ENCODE peak calls at places on chromosomes 12 and 14, in five cellular contexts. T, P, Z, Q and D are unnamed samples.
A peak's percentile ranks its signal among the peaks of the same experiment; 100 is the strongest.

GRCh38 chr14:22488522-22489246 is 100.3 kb downstream of the DAD1 start:
- DNase-seq in T (no peak), P (no peak), Z (no peak), Q (no peak), D (no peak)

GRCh38 chr12:15700595-15700994 is 88.6 kb downstream of the EPS8 start:
- DNase-seq in T (no peak), P (no peak), Z (no peak), Q (no peak), D (no peak)

GRCh38 chr14:90551733-90552464 is 155.1 kb downstream of the CALM1 start:
- DNase-seq in T (peak; percentile 40), P (no peak), Z (no peak), Q (no peak), D (no peak)

GRCh38 chr12:114679452-114679875 is 4.5 kb downstream of the TBX3 start:
- DNase-seq in T (no peak), P (no peak), Z (no peak), Q (no peak), D (no peak)

GRCh38 chr12:83805873-83806272 is 1106.7 kb downstream of the SLC6A15 start:
- DNase-seq in T (no peak), P (no peak), Z (no peak), Q (no peak), D (no peak)

GRCh38 chr12:52436000-52436827 is 2.0 kb upstream of the KRT75 start:
- DNase-seq in T (no peak), P (no peak), Z (no peak), Q (no peak), D (no peak)

GRCh38 chr12:101277443-101277842 is 2.5 kb upstream of the UTP20 start:
- DNase-seq in T (no peak), P (no peak), Z (no peak), Q (no peak), D (no peak)

GRCh38 chr14:92373336-92373735 is 50.4 kb downstream of the SLC24A4 start:
- DNase-seq in T (no peak), P (no peak), Z (no peak), Q (no peak), D (no peak)

GRCh38 chr14:71574976-71575375 is 357.3 kb upstream of the RGS6 start:
- DNase-seq in T (no peak), P (no peak), Z (no peak), Q (no peak), D (no peak)

GRCh38 chr12:13992585-13992984 is 11.2 kb upstream of the GRIN2B start:
- DNase-seq in T (no peak), P (peak; percentile 75), Z (no peak), Q (no peak), D (no peak)

GRCh38 chr12:116520801-116521471 is 38.2 kb upstream of the MAP1LC3B2 start:
- DNase-seq in T (no peak), P (no peak), Z (no peak), Q (no peak), D (no peak)

GRCh38 chr12:110742718-110743570 is at the start of gene PPP1CC:
- DNase-seq in T (peak; percentile 95), P (peak; percentile 88), Z (peak; percentile 98), Q (peak; percentile 98), D (peak; percentile 95)

GRCh38 chr12:55707841-55708694 is at the start of gene ITGA7:
- DNase-seq in T (peak; percentile 74), P (no peak), Z (peak; percentile 84), Q (peak; percentile 95), D (peak; percentile 78)

GRCh38 chr12:121099779-121100178 is 32.9 kb upstream of the P2RX7 start:
- DNase-seq in T (no peak), P (no peak), Z (no peak), Q (no peak), D (no peak)

GRCh38 chr12:15234508-15234907 is 13.3 kb upstream of the RERG start:
- DNase-seq in T (no peak), P (no peak), Z (no peak), Q (no peak), D (no peak)

GRCh38 chr12:14400599-14400998 is 35.1 kb downstream of the ATF7IP start:
- DNase-seq in T (no peak), P (no peak), Z (no peak), Q (no peak), D (no peak)

GRCh38 chr12:3065300-3065699 is 11.9 kb upstream of the TSPAN9 start:
- DNase-seq in T (no peak), P (no peak), Z (no peak), Q (no peak), D (no peak)
- H3K27ac ChIP-seq in T (no peak overlapping the region), P (no peak overlapping the region), Z (no peak overlapping the region), Q (no peak overlapping the region), D (no peak overlapping the region)

GRCh38 chr14:49971156-49972141 is 78.6 kb downstream of the ARF6 start:
- DNase-seq in T (no peak), P (no peak), Z (peak; percentile 84), Q (no peak), D (no peak)
- H3K4me3 ChIP-seq in T (no peak overlapping the region), P (no peak overlapping the region), Z (no peak overlapping the region), Q (peak overlapping the region; percentile 9), D (no peak overlapping the region)

GRCh38 chr12:12889701-12890100 is 1.7 kb upstream of the GPRC5A start:
- DNase-seq in T (no peak), P (no peak), Z (no peak), Q (no peak), D (no peak)

GRCh38 chr12:12892670-12893290 is 1.4 kb downstream of the GPRC5A start:
- DNase-seq in T (no peak), P (no peak), Z (no peak), Q (no peak), D (no peak)

GRCh38 chr12:12890492-12890814 is 909 bp upstream of the GPRC5A start:
- DNase-seq in T (peak; percentile 54), P (no peak), Z (no peak), Q (no peak), D (no peak)

GRCh38 chr12:12891646-12892355 is 439 bp downstream of the GPRC5A start:
- DNase-seq in T (no peak), P (no peak), Z (no peak), Q (no peak), D (no peak)

DNA sequence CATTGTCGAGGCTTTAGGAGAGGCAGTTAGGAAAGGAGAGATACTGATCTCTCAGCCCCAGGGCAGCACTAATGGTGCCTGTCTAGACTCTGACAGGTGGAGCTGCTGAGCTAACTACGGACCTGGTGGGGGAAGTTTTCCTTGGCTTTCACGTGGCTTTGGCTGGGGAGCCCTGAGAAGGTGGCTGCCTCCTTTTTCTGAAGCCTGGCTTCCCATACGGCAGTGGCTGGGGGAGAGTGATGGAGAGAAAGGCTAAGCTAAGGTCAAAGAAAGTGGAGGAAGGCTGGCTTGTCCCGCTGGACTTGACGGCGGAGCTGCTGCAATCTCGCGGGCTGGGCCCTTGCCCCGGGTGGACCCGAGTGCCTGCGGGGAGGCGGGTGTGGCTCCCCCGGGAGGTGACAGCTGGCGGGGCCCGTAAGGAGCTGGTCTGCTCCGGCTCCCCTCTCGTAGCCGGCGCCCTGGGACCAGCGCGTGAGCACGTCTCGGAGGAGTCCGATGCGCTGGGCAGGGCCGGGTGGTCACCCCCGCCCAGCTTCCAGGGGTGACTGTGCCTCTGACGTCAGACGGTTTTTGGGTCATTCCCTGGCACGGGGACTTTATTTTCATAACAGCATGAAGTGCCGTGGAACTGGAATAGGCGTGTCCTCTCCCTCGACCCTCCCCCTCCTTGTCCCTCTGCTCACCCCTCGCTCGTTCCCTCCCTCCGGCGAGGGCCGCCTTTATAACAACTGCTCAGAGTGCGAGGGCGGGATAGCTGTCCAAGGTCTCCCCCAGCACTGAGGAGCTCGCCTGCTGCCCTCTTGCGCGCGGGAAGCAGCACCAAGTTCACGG is at the start of gene GPRC5A:
- DNase-seq in T (peak; percentile 87), P (peak; percentile 30), Z (peak; percentile 92), Q (peak; percentile 93), D (peak; percentile 51)
- TF ChIP-seq POLR2A in T (peak; percentile 83), P (no peak), Z (peak; percentile 95), Q (peak; percentile 96), D (no peak)

DNA sequence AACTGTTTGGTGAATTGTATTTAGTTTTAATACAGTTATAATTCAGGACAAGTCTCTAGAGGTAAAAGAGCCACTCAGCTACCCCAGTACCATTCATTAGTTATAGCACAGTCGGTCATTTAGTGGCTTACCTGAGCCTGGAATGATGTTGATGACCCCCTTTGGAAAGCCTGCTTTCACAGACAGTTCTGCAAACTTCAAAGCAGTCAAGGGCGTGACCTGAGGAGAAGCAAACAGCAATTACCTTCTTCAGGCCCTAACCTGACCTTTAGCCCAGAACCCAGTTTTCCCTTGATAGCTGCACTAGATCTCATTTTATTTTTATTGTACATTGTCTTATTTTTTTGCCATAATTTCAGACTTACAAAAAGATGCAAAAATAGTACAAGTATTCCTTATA is 43.8 kb downstream of the ALDH1L2 start:
- DNase-seq in T (no peak), P (peak; percentile 14), Z (no peak), Q (no peak), D (no peak)
- H3K27ac ChIP-seq in T (no peak overlapping the region), P (no peak overlapping the region), Z (no peak overlapping the region), Q (no peak overlapping the region), D (no peak overlapping the region)

GRCh38 chr14:100827140-100827517 is 1.2 kb downstream of the MEG3 start:
- DNase-seq in T (no peak), P (no peak), Z (no peak), Q (no peak), D (no peak)

GRCh38 chr14:100825691-100826331 is at the start of gene MEG3:
- DNase-seq in T (no peak), P (no peak), Z (peak; percentile 52), Q (no peak), D (no peak)

GRCh38 chr14:100827751-100828447 is 2.0 kb downstream of the MEG3 start:
- DNase-seq in T (no peak), P (no peak), Z (no peak), Q (peak; percentile 90), D (no peak)

GRCh38 chr14:100824946-100825690 is 800 bp upstream of the MEG3 start:
- DNase-seq in T (no peak), P (no peak), Z (no peak), Q (no peak), D (no peak)

DNA sequence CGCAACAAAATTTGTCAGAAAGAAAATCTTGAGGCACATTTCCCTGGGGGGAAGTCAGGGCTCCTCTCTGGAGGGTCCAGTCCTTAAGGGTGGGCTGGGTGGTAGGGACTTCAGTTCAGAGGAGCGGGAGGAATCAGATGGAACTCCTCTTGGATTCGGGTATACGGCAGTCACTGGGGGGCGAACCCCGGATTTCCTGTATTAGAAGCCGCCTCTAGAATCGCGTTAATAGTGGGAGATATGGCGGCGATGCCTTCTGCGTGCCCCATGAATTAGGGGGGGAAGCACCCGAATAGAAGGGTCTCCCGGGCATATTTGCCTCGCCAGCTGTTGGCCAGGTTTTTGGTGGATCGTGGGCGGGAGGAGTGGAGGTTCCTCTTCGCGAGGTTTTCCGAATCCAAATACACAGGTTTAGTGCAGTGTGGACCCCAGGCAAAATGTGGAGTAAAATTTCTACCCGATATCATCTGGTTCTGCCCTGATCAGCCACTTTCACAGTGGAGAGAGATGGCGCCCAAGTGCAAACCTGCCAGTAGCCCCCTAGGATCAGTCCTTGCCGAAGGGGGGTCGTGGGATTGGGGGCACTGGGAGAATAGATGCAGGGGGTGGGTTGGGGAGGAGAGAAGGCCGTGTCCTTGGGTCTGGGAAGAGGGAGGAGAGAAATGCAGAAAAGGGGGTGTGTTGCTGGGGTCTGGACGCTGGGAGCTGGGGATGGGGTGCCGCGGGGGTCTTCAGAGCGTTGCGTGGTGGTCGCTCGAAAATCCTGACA is 637 bp downstream of the MEG3 start:
- DNase-seq in T (no peak), P (no peak), Z (no peak), Q (no peak), D (no peak)
- H3K4me3 ChIP-seq in T (peak overlapping the region; percentile 32), P (no peak overlapping the region), Z (peak overlapping the region; percentile 15), Q (no peak overlapping the region), D (peak overlapping the region; percentile 35)

GRCh38 chr12:12813120-12814101 is at the start of gene DDX47:
- DNase-seq in T (peak; percentile 98), P (peak; percentile 85), Z (peak; percentile 99), Q (peak; percentile 99), D (peak; percentile 95)
- TF ChIP-seq POLR2A in T (no peak), P (peak; percentile 72), Z (no peak), Q (peak; percentile 72), D (peak; percentile 29)